ENCODE peak calls at places on chromosomes 16 and 17, in five cellular contexts. L is cardiac fibroblast, C is foreskin fibroblast, K is AG04449, Z is thoracic aorta. H is an unnamed sample.

GRCh38 chr16:65054457-65054856 is 67.4 kb downstream of the CDH11 start:
- DNase-seq in Z (no peak), K (no peak), C (no peak), L (no peak), H (no peak)

GRCh38 chr17:67420994-67421393 is 43.9 kb downstream of the PITPNC1 start:
- DNase-seq in K (no peak), C (no peak), L (no peak), Z (no peak), H (no peak)

GRCh38 chr16:19655242-19655777 is 62.7 kb downstream of the KNOP1 start:
- DNase-seq in C (no peak), Z (no peak), L (no peak), K (no peak), H (no peak)

GRCh38 chr16:49489686-49490320 is 116.2 kb downstream of the C16orf78 start:
- DNase-seq in K (no peak), L (no peak), Z (no peak), C (no peak), H (no peak)

GRCh38 chr16:65418435-65418834 is 296.6 kb upstream of the CDH11 start:
- DNase-seq in K (no peak), C (no peak), L (peak; percentile 4), Z (no peak), H (no peak)

GRCh38 chr17:8481703-8482102 is 46.0 kb downstream of the NDEL1 start:
- DNase-seq in Z (no peak), L (no peak), C (no peak), K (no peak), H (no peak)

GRCh38 chr16:48113471-48113870 is 42.3 kb downstream of the ABCC12 start:
- DNase-seq in L (no peak), K (no peak), Z (no peak), C (no peak), H (no peak)

GRCh38 chr16:1135459-1135825 is 17.5 kb upstream of the CACNA1H start:
- DNase-seq in Z (no peak), L (no peak), K (no peak), C (no peak), H (no peak)

GRCh38 chr17:13484020-13484419 is 117.7 kb downstream of the HS3ST3A1 start:
- DNase-seq in Z (no peak), L (no peak), C (peak; percentile 54), K (no peak), H (no peak)

DNA sequence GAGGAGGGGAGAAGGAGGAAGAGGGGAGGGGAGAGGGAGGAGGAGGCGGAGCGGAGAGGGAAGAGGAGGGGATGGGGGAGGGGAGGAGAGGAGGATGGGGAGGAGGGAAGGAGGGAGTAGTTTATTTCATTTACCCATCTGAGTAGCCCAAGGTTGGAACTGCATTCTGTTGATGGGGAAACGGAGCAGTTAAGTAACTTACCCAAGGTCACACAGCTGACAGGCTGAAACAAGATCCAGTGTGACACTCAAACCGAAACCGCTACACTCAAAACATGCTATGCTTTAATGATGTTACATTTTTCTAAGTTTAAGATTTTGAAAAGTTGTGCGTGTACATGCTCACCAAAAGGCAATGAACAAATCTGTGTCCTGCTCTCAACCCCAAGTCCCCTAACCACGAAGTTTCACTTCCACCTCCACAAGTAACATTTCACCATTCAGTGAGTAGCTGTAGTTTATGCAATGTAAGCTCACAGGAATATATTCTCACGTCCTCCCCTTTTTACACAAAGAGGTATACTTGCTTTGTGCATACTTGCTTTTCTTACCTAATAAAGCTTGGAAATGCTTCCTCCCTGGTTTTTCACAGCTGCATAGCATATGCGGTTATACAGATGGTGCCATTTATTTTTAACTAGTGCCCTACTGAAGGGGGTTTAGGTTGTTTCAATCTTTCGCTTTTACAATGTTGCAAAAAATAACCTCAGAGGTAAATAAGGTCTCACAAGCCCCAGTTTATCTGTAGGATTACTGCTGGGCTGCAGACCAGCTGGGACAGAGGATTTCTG is 275.3 kb downstream of the PARN start:
- DNase-seq in Z (no peak), L (no peak), C (no peak), K (no peak), H (no peak)
- H3K4me3 ChIP-seq in Z (peak overlapping the region; percentile 14), L (no peak overlapping the region), C (peak overlapping the region; percentile 54), K (peak overlapping the region; percentile 33), H (peak overlapping the region; percentile 19)

GRCh38 chr16:57372372-57373116 is at the start of gene CX3CL1:
- DNase-seq in L (peak; percentile 64), K (no peak), C (no peak), Z (no peak), H (no peak)
- H3K4me3 ChIP-seq in L (peak within 1 kb of the TSS; percentile 19), K (no peak within 1 kb of the TSS), C (no peak within 1 kb of the TSS), Z (peak within 1 kb of the TSS; percentile 85), H (no peak within 1 kb of the TSS)

GRCh38 chr17:302300-302698 is 50.3 kb downstream of the RPH3AL start:
- DNase-seq in Z (no peak), C (no peak), L (no peak), K (no peak), H (no peak)
- H3K4me3 ChIP-seq in Z (no peak overlapping the region), C (no peak overlapping the region), L (no peak overlapping the region), K (no peak overlapping the region), H (no peak overlapping the region)

GRCh38 chr16:22734313-22734869 is 79.6 kb upstream of the HS3ST2 start:
- DNase-seq in K (no peak), C (no peak), L (no peak), Z (no peak), H (no peak)
- H3K4me3 ChIP-seq in K (no peak overlapping the region), C (no peak overlapping the region), L (no peak overlapping the region), Z (no peak overlapping the region), H (no peak overlapping the region)

GRCh38 chr17:39122982-39123381 is 28.5 kb downstream of the PLXDC1 start:
- DNase-seq in K (no peak), L (no peak), Z (no peak), C (no peak), H (no peak)
- H3K4me3 ChIP-seq in K (no peak overlapping the region), L (no peak overlapping the region), Z (no peak overlapping the region), C (no peak overlapping the region), H (no peak overlapping the region)

DNA sequence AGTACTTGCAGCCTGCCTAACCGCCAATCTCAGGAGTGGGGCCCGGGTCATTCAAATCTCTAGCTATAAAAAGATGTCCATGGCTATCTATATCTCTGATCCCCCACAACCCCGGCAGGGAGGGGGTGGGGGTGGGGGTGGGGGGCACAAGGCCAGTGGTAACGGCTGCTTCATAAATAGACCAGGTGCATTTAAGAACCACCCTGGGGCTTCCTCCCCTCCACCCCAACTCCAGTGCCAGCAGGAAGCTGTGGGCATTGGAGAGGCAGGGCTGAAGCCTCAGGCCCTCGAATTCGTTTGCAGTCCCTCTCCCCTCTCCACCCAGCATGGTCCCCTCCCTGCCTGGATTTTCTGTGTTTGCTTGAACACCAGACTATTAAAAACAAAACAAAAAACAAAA is 56.0 kb downstream of the RAP1GAP2 start:
- DNase-seq in Z (no peak), K (no peak), C (no peak), L (no peak), H (no peak)
- H3K4me3 ChIP-seq in Z (no peak overlapping the region), K (no peak overlapping the region), C (no peak overlapping the region), L (no peak overlapping the region), H (no peak overlapping the region)

GRCh38 chr16:2246301-2246885 is 5.0 kb downstream of the ECI1 start:
- DNase-seq in K (no peak), Z (no peak), L (no peak), C (no peak), H (no peak)

GRCh38 chr16:2250652-2251280 is 621 bp downstream of the ECI1 start:
- DNase-seq in C (no peak), L (peak; percentile 20), K (no peak), Z (no peak), H (no peak)

GRCh38 chr16:2253293-2253692 is 1.9 kb upstream of the ECI1 start:
- DNase-seq in L (no peak), Z (no peak), K (no peak), C (no peak), H (no peak)

GRCh38 chr16:2252806-2253148 is 1.4 kb upstream of the ECI1 start:
- DNase-seq in C (no peak), L (no peak), K (no peak), Z (no peak), H (no peak)

DNA sequence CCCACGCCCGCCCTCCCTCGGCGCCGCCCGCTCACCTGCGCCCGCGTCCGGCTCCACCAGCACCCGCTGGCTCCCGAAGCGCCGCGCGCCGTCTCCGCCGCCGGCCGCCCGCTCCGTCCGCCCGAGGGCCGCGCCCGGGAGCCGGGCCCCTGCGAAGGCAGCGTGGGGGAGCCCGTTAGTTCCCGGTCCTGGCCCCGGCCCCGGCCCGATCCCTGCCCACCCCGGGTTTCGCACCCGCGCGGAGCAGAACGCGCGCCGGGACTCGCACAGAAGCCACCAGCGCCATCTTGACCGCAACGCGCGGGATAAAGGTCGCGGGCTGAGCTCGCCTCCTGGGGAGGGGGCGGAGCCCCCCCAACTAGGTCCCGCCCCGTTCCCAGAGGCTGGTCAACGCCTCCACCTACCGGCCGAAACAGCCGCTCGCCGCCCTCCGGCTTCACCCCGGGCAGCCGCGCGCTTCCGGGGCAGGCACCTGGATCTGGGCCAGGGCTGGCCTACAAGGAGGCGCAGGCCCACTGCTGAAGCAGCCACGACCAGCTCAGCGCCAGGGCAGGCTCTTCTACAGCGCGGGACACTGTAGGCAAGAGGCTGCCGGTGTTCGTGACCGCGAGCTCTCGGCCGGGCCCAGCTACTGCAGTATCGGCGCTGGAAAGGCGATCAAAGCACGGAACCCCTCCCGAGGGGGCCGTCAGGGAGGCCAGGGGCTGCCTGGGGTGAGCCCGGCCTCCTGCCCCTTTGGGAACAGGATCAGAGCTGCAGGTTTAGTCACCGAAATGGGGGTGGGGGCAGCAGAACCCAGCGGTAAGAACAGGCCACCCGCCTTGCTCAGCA is at the start of gene ECI1:
- DNase-seq in Z (peak; percentile 85), C (peak; percentile 96), L (peak; percentile 98), K (peak; percentile 54), H (peak; percentile 76)
- H3K4me3 ChIP-seq in Z (peak within 1 kb of the TSS; percentile 81), C (peak within 1 kb of the TSS; percentile 68), L (peak within 1 kb of the TSS; percentile 53), K (peak within 1 kb of the TSS; percentile 70), H (peak within 1 kb of the TSS; percentile 56)

GRCh38 chr17:60135951-60136666 is 13.7 kb upstream of the CA4 start:
- DNase-seq in Z (no peak), C (no peak), L (no peak), K (no peak), H (no peak)
- H3K4me3 ChIP-seq in Z (peak overlapping the region; percentile 86), C (peak overlapping the region; percentile 93), L (no peak overlapping the region), K (peak overlapping the region; percentile 90), H (no peak overlapping the region)

GRCh38 chr17:7438656-7439460 is 454 bp upstream of the FGF11 start:
- DNase-seq in Z (no peak), K (no peak), C (no peak), L (no peak), H (no peak)

GRCh38 chr17:7440113-7440822 is 956 bp downstream of the FGF11 start:
- DNase-seq in Z (no peak), C (no peak), K (no peak), L (peak; percentile 23), H (no peak)

GRCh38 chr17:7438050-7438614 is 1.2 kb upstream of the FGF11 start:
- DNase-seq in K (no peak), Z (no peak), C (no peak), L (no peak), H (no peak)

GRCh38 chr17:7440823-7441174 is 1.5 kb downstream of the FGF11 start:
- DNase-seq in K (no peak), Z (no peak), C (no peak), L (peak; percentile 20), H (no peak)

DNA sequence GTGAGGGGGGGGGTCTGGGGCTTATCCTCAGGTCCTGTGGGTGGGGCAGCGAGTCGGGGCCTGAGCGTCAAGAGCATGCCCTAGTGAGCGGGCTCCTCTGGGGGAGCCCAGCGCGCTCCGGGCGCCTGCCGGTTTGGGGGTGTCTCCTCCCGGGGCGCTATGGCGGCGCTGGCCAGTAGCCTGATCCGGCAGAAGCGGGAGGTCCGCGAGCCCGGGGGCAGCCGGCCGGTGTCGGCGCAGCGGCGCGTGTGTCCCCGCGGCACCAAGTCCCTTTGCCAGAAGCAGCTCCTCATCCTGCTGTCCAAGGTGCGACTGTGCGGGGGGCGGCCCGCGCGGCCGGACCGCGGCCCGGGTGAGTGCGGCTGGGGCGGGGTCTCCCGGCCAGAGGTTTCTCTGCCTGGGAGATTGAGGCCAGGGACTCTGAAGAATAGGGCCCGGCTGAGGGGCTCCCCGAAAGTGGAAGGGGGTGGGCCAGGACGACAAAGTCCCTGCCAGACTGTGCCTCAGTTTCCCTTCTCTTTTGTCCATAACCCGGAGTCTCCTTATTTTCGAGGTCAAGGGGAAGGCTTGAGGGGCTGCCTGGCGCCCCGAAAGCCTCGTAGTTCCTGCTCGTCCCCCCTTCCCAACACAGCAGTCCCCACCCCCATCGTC is at the start of gene FGF11:
- DNase-seq in K (no peak), L (no peak), C (no peak), Z (no peak), H (no peak)
- H3K4me3 ChIP-seq in K (peak within 1 kb of the TSS; percentile 47), L (peak within 1 kb of the TSS; percentile 48), C (peak within 1 kb of the TSS; percentile 49), Z (peak within 1 kb of the TSS; percentile 83), H (peak within 1 kb of the TSS; percentile 45)

H was measured in AG09309.